ENCODE peak calls at places on chromosomes 5 and 9, in nine cellular contexts. E is EL; H is GDM1; I is activated T-cell treated with anti-CD3 and anti-CD28 coated beads for 1 hour; Z is right cardiac atrium; B is HuH-7.5; C is GOT3; O is adrenal gland; Y is CD8-positive, alpha-beta memory T cell. V is an unnamed sample.

GRCh38 chr5:142944140-142944539 is 174.0 kb downstream of the ARHGAP26 start:
- DNase-seq in E (peak), H (no peak), I (no peak), Z (no peak), B (no peak), C (no peak), O (no peak), Y (no peak), V (no peak)

GRCh38 chr9:126565336-126566128 is 48.2 kb upstream of the LMX1B start:
- DNase-seq in E (no peak), H (no peak), I (no peak), Z (no peak), B (no peak), C (no peak), O (no peak), Y (no peak), V (no peak)

GRCh38 chr5:1786621-1787471 is 12.8 kb downstream of the MRPL36 start:
- DNase-seq in E (no peak), H (no peak), I (no peak), Z (peak), B (no peak), C (no peak), O (no peak), Y (no peak), V (no peak)

GRCh38 chr9:116741742-116742141 is 54.6 kb downstream of the TRIM32 start:
- DNase-seq in E (no peak), H (no peak), I (no peak), Z (no peak), B (no peak), C (no peak), O (no peak), Y (no peak), V (no peak)

GRCh38 chr9:120791161-120791560 is 2.1 kb downstream of the FBXW2 start:
- DNase-seq in E (peak), H (no peak), I (no peak), Z (no peak), B (no peak), C (no peak), O (peak), Y (no peak), V (no peak)

GRCh38 chr5:87076931-87077330 is 190.8 kb upstream of the RASA1 start:
- DNase-seq in E (peak), H (no peak), I (no peak), Z (no peak), B (no peak), C (no peak), O (no peak), Y (no peak), V (no peak)

GRCh38 chr9:103899836-103900235 is 194.3 kb upstream of the SMC2 start:
- DNase-seq in E (no peak), H (no peak), I (no peak), Z (no peak), B (no peak), C (no peak), O (no peak), Y (no peak), V (no peak)

GRCh38 chr9:111067472-111067871 is 29.2 kb upstream of the LPAR1 start:
- DNase-seq in E (no peak), H (no peak), I (no peak), Z (no peak), B (no peak), C (no peak), O (no peak), Y (no peak), V (no peak)

GRCh38 chr9:100098241-100098886 is 436 bp downstream of the ERP44 start:
- DNase-seq in E (peak), H (peak), I (peak), Z (peak), B (peak), C (no peak), O (peak), Y (no peak), V (peak)

GRCh38 chr5:177312649-177313181 is 1.0 kb upstream of the MXD3 start:
- DNase-seq in E (no peak), H (peak), I (no peak), Z (no peak), B (peak), C (no peak), O (peak), Y (no peak), V (no peak)

GRCh38 chr5:178265746-178266145 is 33.1 kb upstream of the PHYKPL start:
- DNase-seq in E (no peak), H (no peak), I (no peak), Z (peak), B (no peak), C (no peak), O (no peak), Y (no peak), V (no peak)

GRCh38 chr5:54754878-54755277 is 230.5 kb downstream of the ESM1 start:
- DNase-seq in E (no peak), H (no peak), I (no peak), Z (no peak), B (no peak), C (no peak), O (no peak), Y (no peak), V (no peak)

GRCh38 chr5:116576043-116576713 is 1.6 kb upstream of the SEMA6A start:
- DNase-seq in E (peak), H (peak), I (no peak), Z (peak), B (peak), C (no peak), O (peak), Y (no peak), V (peak)

GRCh38 chr5:131814990-131815389 is 18.2 kb upstream of the FNIP1 start:
- DNase-seq in E (peak), H (no peak), I (no peak), Z (no peak), B (no peak), C (no peak), O (no peak), Y (no peak), V (no peak)

GRCh38 chr9:36119476-36119875 is 17.1 kb upstream of the GLIPR2 start:
- DNase-seq in E (no peak), H (no peak), I (no peak), Z (no peak), B (no peak), C (no peak), O (no peak), Y (no peak), V (no peak)

GRCh38 chr9:34151398-34151797 is 24.9 kb upstream of the DCAF12 start:
- DNase-seq in E (no peak), H (no peak), I (no peak), Z (no peak), B (no peak), C (no peak), O (no peak), Y (no peak), V (no peak)

GRCh38 chr9:28053378-28053777 is 480.1 kb upstream of the C9orf72 start:
- DNase-seq in E (no peak), H (no peak), I (no peak), Z (no peak), B (no peak), C (no peak), O (no peak), Y (no peak), V (no peak)

GRCh38 chr5:139745121-139745799 is 50.3 kb upstream of the PSD2 start:
- DNase-seq in E (peak), H (peak), I (no peak), Z (peak), B (no peak), C (peak), O (peak), Y (no peak), V (peak)

GRCh38 chr9:68877219-68877618 is 136.7 kb downstream of the PRKACG start:
- DNase-seq in E (no peak), H (no peak), I (no peak), Z (no peak), B (no peak), C (no peak), O (no peak), Y (no peak), V (no peak)

GRCh38 chr9:135584934-135585333 is 23.4 kb downstream of the PAEP start:
- DNase-seq in E (no peak), H (no peak), I (no peak), Z (no peak), B (no peak), C (no peak), O (peak), Y (no peak), V (no peak)

GRCh38 chr5:91556-92263 is at the start of gene PLEKHG4B:
- DNase-seq in E (peak), H (peak), I (no peak), Z (peak), B (no peak), C (no peak), O (no peak), Y (no peak), V (no peak)

GRCh38 chr9:123616707-123617106 is 260.7 kb downstream of the CRB2 start:
- DNase-seq in E (no peak), H (no peak), I (no peak), Z (no peak), B (no peak), C (no peak), O (no peak), Y (no peak), V (no peak)

GRCh38 chr5:148904440-148904839 is 78.0 kb downstream of the ADRB2 start:
- DNase-seq in E (no peak), H (no peak), I (no peak), Z (peak), B (no peak), C (no peak), O (no peak), Y (no peak), V (no peak)

GRCh38 chr9:93958121-93958874 is 3.1 kb upstream of the BARX1 start:
- DNase-seq in E (no peak), H (no peak), I (no peak), Z (no peak), B (no peak), C (no peak), O (no peak), Y (no peak), V (no peak)

GRCh38 chr5:90096415-90097081 is 313.0 kb downstream of the CETN3 start:
- DNase-seq in E (peak), H (no peak), I (no peak), Z (peak), B (no peak), C (no peak), O (peak), Y (no peak), V (no peak)

GRCh38 chr9:37953204-37953774 is 49.4 kb upstream of the SLC25A51 start:
- DNase-seq in E (no peak), H (no peak), I (no peak), Z (peak), B (no peak), C (no peak), O (no peak), Y (no peak), V (no peak)

GRCh38 chr5:180959661-180960060 is 29.0 kb upstream of the BTNL3 start:
- DNase-seq in E (no peak), H (no peak), I (no peak), Z (no peak), B (no peak), C (no peak), O (no peak), Y (no peak), V (no peak)

GRCh38 chr5:69497006-69497520 is 4.5 kb downstream of the OCLN start:
- DNase-seq in E (no peak), H (no peak), I (no peak), Z (no peak), B (no peak), C (no peak), O (no peak), Y (no peak), V (no peak)

GRCh38 chr5:176847155-176847554 is 36.8 kb downstream of the UNC5A start:
- DNase-seq in E (no peak), H (no peak), I (no peak), Z (peak), B (no peak), C (no peak), O (no peak), Y (no peak), V (no peak)

GRCh38 chr9:120338340-120338739 is 241.6 kb downstream of the CDK5RAP2 start:
- DNase-seq in E (no peak), H (no peak), I (no peak), Z (no peak), B (no peak), C (no peak), O (no peak), Y (no peak), V (no peak)

GRCh38 chr5:141877478-141878185 is 578 bp downstream of the PCDH1 start:
- DNase-seq in E (no peak), H (no peak), I (no peak), Z (peak), B (no peak), C (no peak), O (no peak), Y (peak), V (no peak)

GRCh38 chr9:91101598-91102168 is 260.0 kb downstream of the AUH start:
- DNase-seq in E (no peak), H (no peak), I (peak), Z (peak), B (no peak), C (no peak), O (no peak), Y (peak), V (no peak)

GRCh38 chr5:4630031-4630430 is 510.1 kb upstream of the ADAMTS16 start:
- DNase-seq in E (no peak), H (no peak), I (no peak), Z (no peak), B (no peak), C (no peak), O (no peak), Y (no peak), V (no peak)

GRCh38 chr5:38207343-38207742 is 51.0 kb upstream of the EGFLAM start:
- DNase-seq in E (no peak), H (no peak), I (no peak), Z (no peak), B (no peak), C (no peak), O (no peak), Y (no peak), V (no peak)

GRCh38 chr9:4725706-4726442 is 15.1 kb downstream of the AK3 start:
- DNase-seq in E (no peak), H (no peak), I (no peak), Z (no peak), B (no peak), C (no peak), O (no peak), Y (no peak), V (no peak)

GRCh38 chr5:111345731-111346130 is 121.5 kb downstream of the CAMK4 start:
- DNase-seq in E (peak), H (no peak), I (no peak), Z (no peak), B (no peak), C (no peak), O (no peak), Y (no peak), V (no peak)

GRCh38 chr5:10418654-10419345 is 22.9 kb upstream of the ROPN1L start:
- DNase-seq in E (no peak), H (no peak), I (no peak), Z (no peak), B (no peak), C (no peak), O (no peak), Y (no peak), V (no peak)